ENCODE peak calls at places on chromosomes 6 and 20, in five cellular contexts. W is A549, D is IMR-90, Y is GM12878, K is K562. T is an unnamed sample.

GRCh38 chr6:112841553-112842337 is 494.6 kb downstream of the RFPL4B start:
- DNase-seq in K (no peak), Y (peak; percentile 9), D (no peak), W (no peak), T (no peak)

GRCh38 chr6:130900913-130901312 is 73.7 kb downstream of the SMLR1 start:
- DNase-seq in K (no peak), Y (no peak), D (peak; percentile 80), W (peak; percentile 12), T (no peak)

GRCh38 chr20:53809242-53809641 is 215.6 kb upstream of the ZNF217 start:
- DNase-seq in K (no peak), Y (no peak), W (no peak), D (no peak), T (no peak)

GRCh38 chr6:13526718-13527668 is 39.6 kb upstream of the GFOD1 start:
- DNase-seq in D (no peak), Y (peak; percentile 69), W (no peak), K (no peak), T (peak; percentile 72)

GRCh38 chr6:84882768-84883766 is 118.7 kb upstream of the TBX18 start:
- DNase-seq in D (no peak), W (peak; percentile 84), Y (no peak), K (no peak), T (no peak)

GRCh38 chr20:63738687-63739128 is 868 bp upstream of the SLC2A4RG start:
- DNase-seq in Y (no peak), W (no peak), K (peak; percentile 74), D (no peak), T (peak; percentile 78)

GRCh38 chr6:151167034-151167433 is 72.7 kb upstream of the AKAP12 start:
- DNase-seq in K (no peak), W (no peak), D (no peak), Y (no peak), T (no peak)

GRCh38 chr6:161956082-161956481 is 682.2 kb upstream of the AGPAT4 start:
- DNase-seq in D (no peak), W (no peak), K (no peak), Y (no peak), T (no peak)

GRCh38 chr6:130598021-130598989 is 228.9 kb upstream of the SMLR1 start:
- DNase-seq in Y (no peak), D (no peak), W (no peak), K (no peak), T (no peak)

GRCh38 chr20:50571466-50571865 is 61.3 kb downstream of the PTPN1 start:
- DNase-seq in Y (no peak), D (no peak), K (peak; percentile 52), W (no peak), T (no peak)

GRCh38 chr6:156719395-156719719 is 57.8 kb upstream of the ARID1B start:
- DNase-seq in Y (no peak), W (no peak), D (no peak), K (no peak), T (no peak)

GRCh38 chr6:161095916-161096315 is 104.3 kb downstream of the MAP3K4 start:
- DNase-seq in D (no peak), Y (no peak), W (no peak), K (no peak), T (no peak)

GRCh38 chr6:162377735-162378134 is 349.8 kb downstream of the PRKN start:
- DNase-seq in W (no peak), Y (no peak), K (no peak), D (no peak), T (no peak)

GRCh38 chr6:27890351-27891299 is 21.6 kb downstream of the OR2B2 start:
- DNase-seq in D (peak; percentile 97), K (peak; percentile 94), Y (peak; percentile 100), W (peak; percentile 94), T (peak; percentile 75)

GRCh38 chr20:62025832-62026563 is 39.7 kb downstream of the TAF4 start:
- DNase-seq in K (peak; percentile 72), Y (no peak), D (peak; percentile 74), W (no peak), T (peak; percentile 58)

GRCh38 chr20:61627791-61628415 is 375.8 kb downstream of the CDH4 start:
- DNase-seq in D (no peak), Y (no peak), W (no peak), K (no peak), T (no peak)

GRCh38 chr20:43388267-43389081 is 69.2 kb upstream of the SRSF6 start:
- DNase-seq in D (peak; percentile 44), Y (no peak), K (peak; percentile 32), W (no peak), T (no peak)

GRCh38 chr6:17584241-17584803 is 15.8 kb upstream of the FAM8A1 start:
- DNase-seq in D (peak; percentile 86), W (peak; percentile 68), K (peak; percentile 69), Y (no peak), T (peak; percentile 69)

GRCh38 chr20:5073154-5074049 is 46.4 kb downstream of the PCNA start:
- DNase-seq in D (peak; percentile 22), K (peak; percentile 16), Y (no peak), W (peak; percentile 97), T (peak; percentile 30)

GRCh38 chr6:161186173-161186769 is 87.6 kb downstream of the AGPAT4 start:
- DNase-seq in Y (no peak), D (peak; percentile 90), W (peak; percentile 18), K (no peak), T (no peak)

GRCh38 chr20:23879811-23880374 is 345 bp upstream of the CST5 start:
- DNase-seq in D (no peak), W (no peak), K (peak; percentile 4), Y (no peak), T (no peak)

GRCh38 chr6:134134654-134135053 is 82.2 kb upstream of the SLC2A12 start:
- DNase-seq in K (no peak), Y (no peak), D (no peak), W (no peak), T (no peak)

GRCh38 chr20:48835390-48835789 is 7.6 kb upstream of the PREX1 start:
- DNase-seq in K (no peak), D (no peak), W (no peak), Y (no peak), T (no peak)

GRCh38 chr6:62805431-62805830 is 405.8 kb upstream of the FKBP1C start:
- DNase-seq in D (no peak), W (no peak), K (no peak), Y (no peak), T (no peak)

GRCh38 chr6:116447052-116447451 is 14.1 kb upstream of the CALHM6 start:
- DNase-seq in W (no peak), Y (no peak), D (no peak), K (no peak), T (no peak)

GRCh38 chr6:119542037-119542436 is 192.5 kb upstream of the MAN1A1 start:
- DNase-seq in W (no peak), K (peak; percentile 82), Y (no peak), D (no peak), T (no peak)

GRCh38 chr6:152952045-152952444 is 30.8 kb downstream of the FBXO5 start:
- DNase-seq in W (no peak), D (peak; percentile 62), Y (no peak), K (no peak), T (no peak)

GRCh38 chr20:48630342-48631075 is 197.3 kb downstream of the PREX1 start:
- DNase-seq in K (no peak), D (no peak), W (no peak), Y (no peak), T (no peak)

GRCh38 chr6:111767752-111768430 is 105.4 kb downstream of the FYN start:
- DNase-seq in D (no peak), K (no peak), Y (no peak), W (no peak), T (no peak)

GRCh38 chr6:149209879-149210278 is 107.6 kb upstream of the TAB2 start:
- DNase-seq in K (peak; percentile 35), W (no peak), D (no peak), Y (no peak), T (no peak)

GRCh38 chr20:38723982-38724602 is at the start of gene SLC32A1:
- DNase-seq in K (no peak), Y (no peak), W (no peak), D (no peak), T (peak; percentile 81)

GRCh38 chr6:21201181-21201580 is 392.4 kb upstream of the SOX4 start:
- DNase-seq in D (no peak), Y (no peak), W (no peak), K (no peak), T (peak; percentile 42)
- TF ChIP-seq RCOR1 in D (no peak), Y (no peak), W (no peak), K (no peak), T (peak; percentile 49)

GRCh38 chr20:36644032-36644712 is 1.8 kb downstream of the SLA2 start:
- DNase-seq in D (no peak), W (no peak), K (no peak), Y (no peak), T (no peak)

GRCh38 chr20:36645998-36646397 is at the start of gene SLA2:
- DNase-seq in W (no peak), K (no peak), Y (no peak), D (no peak), T (no peak)

GRCh38 chr20:36646678-36647077 is 682 bp upstream of the SLA2 start:
- DNase-seq in K (no peak), W (no peak), Y (no peak), D (no peak), T (no peak)

GRCh38 chr20:36645353-36645752 is 643 bp downstream of the SLA2 start:
- DNase-seq in K (no peak), W (no peak), Y (no peak), D (no peak), T (no peak)

GRCh38 chr20:36644713-36645109 is 1.3 kb downstream of the SLA2 start:
- DNase-seq in K (no peak), D (no peak), W (no peak), Y (no peak), T (no peak)
- TF ChIP-seq RCOR1 in K (no peak), D (no peak), W (no peak), Y (no peak), T (no peak)

GRCh38 chr6:33377166-33377565 is 14.5 kb upstream of the KIFC1 start:
- DNase-seq in W (no peak), Y (no peak), D (no peak), K (no peak), T (no peak)

GRCh38 chr6:33373950-33374349 is 17.7 kb upstream of the KIFC1 start:
- DNase-seq in D (no peak), W (no peak), K (no peak), Y (no peak), T (no peak)

GRCh38 chr6:33372532-33373123 is 19.0 kb upstream of the KIFC1 start:
- DNase-seq in Y (no peak), K (no peak), W (no peak), D (no peak), T (no peak)

GRCh38 chr6:33374359-33374910 is 17.2 kb upstream of the KIFC1 start:
- DNase-seq in W (no peak), Y (no peak), D (no peak), K (no peak), T (no peak)

DNA sequence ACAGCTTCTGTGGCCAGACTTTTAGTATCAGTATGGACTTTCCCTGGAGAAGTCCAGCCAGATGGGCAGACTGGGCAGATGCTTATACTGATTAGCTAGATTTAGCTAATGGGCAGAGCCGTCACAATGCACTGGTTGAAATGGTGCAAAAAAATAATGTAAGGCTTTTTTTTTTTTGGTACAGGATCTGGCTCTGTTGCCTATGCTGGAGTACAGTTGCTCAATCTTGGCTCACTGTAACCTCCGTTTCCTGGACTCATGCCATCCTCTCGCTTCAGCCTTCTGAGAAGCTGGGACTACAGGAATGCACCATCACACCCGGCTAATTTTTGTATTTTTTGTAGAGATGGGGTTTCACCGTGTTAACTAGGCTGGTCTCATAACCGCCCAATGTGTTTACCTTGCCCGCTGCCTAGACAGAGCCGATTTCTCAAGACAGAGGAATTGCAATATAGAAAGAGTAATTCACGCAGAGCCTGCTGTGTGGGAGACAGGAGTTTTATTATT is 16.4 kb upstream of the KIFC1 start:
- DNase-seq in Y (no peak), K (no peak), D (peak; percentile 84), W (peak; percentile 25), T (peak; percentile 63)
- TF ChIP-seq RCOR1 in Y (no peak), K (no peak), D (no peak), W (no peak), T (no peak)

GRCh38 chr6:92446052-92446451 is 973.3 kb downstream of the EPHA7 start:
- DNase-seq in Y (no peak), K (no peak), D (no peak), W (no peak), T (no peak)
- TF ChIP-seq RCOR1 in Y (no peak), K (no peak), D (no peak), W (no peak), T (no peak)

T was measured in SK-N-SH.